ENCODE peak calls at places on chromosomes 4 and X, in seven cellular contexts. O, V, G, T, Z, J and A are unnamed samples.

GRCh38 chr4:74118600-74119351 is 19.8 kb upstream of the CXCL2 start:
- DNase-seq in O (no peak), J (no peak), G (no peak), Z (no peak), T (no peak), V (no peak), A (no peak)

GRCh38 chr4:125198916-125199315 is 115.8 kb upstream of the FAT4 start:
- DNase-seq in T (no peak), V (no peak), G (no peak), Z (peak), J (no peak), O (no peak), A (peak)

GRCh38 chrX:13094374-13094773 is 50.0 kb upstream of the FAM9C start:
- DNase-seq in T (no peak), G (no peak), O (no peak), Z (no peak), J (no peak), V (no peak), A (no peak)

GRCh38 chrX:30039768-30040167 is 175.6 kb upstream of the MAGEB2 start:
- DNase-seq in J (no peak), V (no peak), Z (peak), O (no peak), G (no peak), T (no peak), A (no peak)

GRCh38 chr4:64539234-64539849 is 130.1 kb upstream of the TECRL start:
- DNase-seq in T (peak), G (peak), Z (peak), V (peak), J (no peak), O (peak), A (peak)

GRCh38 chr4:39469429-39470077 is 10.7 kb downstream of the LIAS start:
- DNase-seq in Z (peak), V (peak), G (peak), T (peak), O (peak), J (no peak), A (peak)

GRCh38 chr4:40587826-40588225 is 41.8 kb downstream of the RBM47 start:
- DNase-seq in O (no peak), G (no peak), Z (peak), J (no peak), V (peak), T (no peak), A (peak)

GRCh38 chr4:113316879-113317278 is 267.4 kb downstream of the ANK2 start:
- DNase-seq in G (no peak), O (no peak), T (peak), J (no peak), Z (no peak), V (no peak), A (no peak)

GRCh38 chr4:54433686-54434085 is 204.6 kb downstream of the PDGFRA start:
- DNase-seq in O (peak), V (no peak), T (no peak), G (no peak), J (no peak), Z (peak), A (peak)

GRCh38 chrX:7021991-7022390 is 125.5 kb upstream of the STS start:
- DNase-seq in J (no peak), O (no peak), V (no peak), T (no peak), Z (no peak), G (no peak), A (no peak)

GRCh38 chrX:104284407-104285000 is 29.8 kb upstream of the ESX1 start:
- DNase-seq in G (no peak), T (no peak), O (no peak), Z (no peak), V (no peak), J (no peak), A (no peak)

GRCh38 chrX:104280609-104281008 is 25.9 kb upstream of the ESX1 start:
- DNase-seq in J (no peak), V (no peak), Z (no peak), O (no peak), G (no peak), T (no peak), A (no peak)

GRCh38 chrX:104285201-104285600 is 30.5 kb upstream of the ESX1 start:
- DNase-seq in O (no peak), G (no peak), J (no peak), V (no peak), Z (no peak), T (no peak), A (no peak)

GRCh38 chrX:104281564-104281963 is 26.8 kb upstream of the ESX1 start:
- DNase-seq in G (no peak), J (no peak), Z (no peak), V (no peak), O (no peak), T (no peak), A (no peak)

GRCh38 chrX:104282326-104282725 is 27.6 kb upstream of the ESX1 start:
- DNase-seq in T (no peak), V (no peak), O (no peak), J (no peak), G (no peak), Z (no peak), A (no peak)
- TF ChIP-seq CTCF in T (no peak), V (no peak), O (no peak), J (no peak), G (no peak), Z (no peak), A (no peak)

GRCh38 chrX:81174286-81174685 is 27.4 kb downstream of the HMGN5 start:
- DNase-seq in T (no peak), O (no peak), V (no peak), Z (peak), G (no peak), J (no peak), A (peak)
- TF ChIP-seq CTCF in T (peak), O (peak), V (peak), Z (peak), G (no peak), J (no peak), A (no peak)

GRCh38 chr4:9927317-9928007 is 93.8 kb downstream of the SLC2A9 start:
- DNase-seq in V (no peak), G (no peak), T (no peak), Z (no peak), O (no peak), J (no peak), A (no peak)
- TF ChIP-seq CTCF in V (peak), G (no peak), T (no peak), Z (no peak), O (peak), J (no peak), A (no peak)

DNA sequence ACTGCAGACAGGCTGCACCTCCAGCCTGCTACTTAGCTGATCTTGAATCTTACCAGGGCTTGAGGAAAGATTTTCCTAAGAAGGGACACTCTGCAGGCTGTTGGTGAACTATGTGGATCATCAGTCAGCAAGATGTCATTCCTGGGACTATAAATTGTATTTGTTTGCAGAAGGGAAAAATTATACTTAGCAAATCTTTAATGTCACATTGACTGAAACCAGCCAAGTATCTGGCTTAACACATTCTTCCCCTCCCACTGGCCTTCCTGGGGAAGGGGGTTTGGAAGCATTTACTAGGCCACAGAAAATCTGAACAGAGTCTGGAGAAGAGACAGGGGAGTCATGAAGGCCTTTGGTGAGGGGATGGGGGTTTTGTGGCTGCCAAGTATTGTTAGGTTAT is 156.7 kb upstream of the EOLA2 start:
- DNase-seq in O (no peak), J (no peak), Z (no peak), V (no peak), G (no peak), T (no peak), A (no peak)
- TF ChIP-seq CTCF in O (no peak), J (no peak), Z (no peak), V (no peak), G (no peak), T (no peak), A (no peak)